ENCODE peak calls at places on chromosomes 12 and 14, in four cellular contexts. I is body of pancreas, Q is A549, N is suprapubic skin. L is an unnamed sample. For H3K4me1, the result is how much of the 10 kb centered on the place peaks cover.

GRCh38 chr12:57460457-57461325 is 1.1 kb downstream of the GLI1 start:
- DNase-seq in Q (peak), I (no peak), N (no peak), L (no peak)

GRCh38 chr12:119338593-119339363 is 4.2 kb downstream of the CCDC60 start:
- DNase-seq in Q (no peak), N (no peak), I (no peak), L (no peak)

GRCh38 chr14:22850944-22851790 is 14.8 kb downstream of the MMP14 start:
- DNase-seq in I (peak), Q (no peak), N (peak), L (peak)

GRCh38 chr14:69345402-69345801 is 52.7 kb downstream of the ERH start:
- DNase-seq in Q (no peak), I (no peak), N (no peak), L (no peak)

GRCh38 chr12:91556909-91557308 is 374.3 kb upstream of the DCN start:
- DNase-seq in Q (no peak), N (no peak), I (no peak), L (no peak)

GRCh38 chr12:76623929-76624328 is 64.4 kb upstream of the OSBPL8 start:
- DNase-seq in Q (no peak), I (no peak), N (no peak), L (no peak)

GRCh38 chr14:54881235-54881760 is 21.3 kb downstream of the GCH1 start:
- DNase-seq in I (no peak), Q (no peak), N (no peak), L (no peak)

GRCh38 chr12:40947812-40948211 is 240.3 kb upstream of the PDZRN4 start:
- DNase-seq in Q (no peak), I (no peak), N (no peak), L (no peak)

GRCh38 chr14:102770147-102770909 is 6.9 kb upstream of the TRAF3 start:
- DNase-seq in N (peak), Q (no peak), I (no peak), L (no peak)

GRCh38 chr14:34873591-34874385 is 1.4 kb downstream of the BAZ1A start:
- DNase-seq in I (peak), Q (peak), N (peak), L (peak)

GRCh38 chr14:64841772-64842490 is 37.8 kb downstream of the SPTB start:
- DNase-seq in I (no peak), Q (no peak), N (no peak), L (no peak)
- H3K4me3 ChIP-seq in I (no peak), Q (no peak), N (no peak), L (no peak)

GRCh38 chr12:1603621-1604020 is 9.2 kb upstream of the FBXL14 start:
- DNase-seq in N (no peak), I (no peak), Q (no peak), L (no peak)

GRCh38 chr12:1604464-1604863 is 10.1 kb upstream of the FBXL14 start:
- DNase-seq in I (no peak), Q (no peak), N (no peak), L (no peak)

GRCh38 chr12:1605129-1606020 is 11.0 kb upstream of the FBXL14 start:
- DNase-seq in I (peak), N (peak), Q (peak), L (peak)

GRCh38 chr12:1607940-1608782 is 13.8 kb upstream of the FBXL14 start:
- DNase-seq in I (no peak), N (no peak), Q (no peak), L (no peak)

DNA sequence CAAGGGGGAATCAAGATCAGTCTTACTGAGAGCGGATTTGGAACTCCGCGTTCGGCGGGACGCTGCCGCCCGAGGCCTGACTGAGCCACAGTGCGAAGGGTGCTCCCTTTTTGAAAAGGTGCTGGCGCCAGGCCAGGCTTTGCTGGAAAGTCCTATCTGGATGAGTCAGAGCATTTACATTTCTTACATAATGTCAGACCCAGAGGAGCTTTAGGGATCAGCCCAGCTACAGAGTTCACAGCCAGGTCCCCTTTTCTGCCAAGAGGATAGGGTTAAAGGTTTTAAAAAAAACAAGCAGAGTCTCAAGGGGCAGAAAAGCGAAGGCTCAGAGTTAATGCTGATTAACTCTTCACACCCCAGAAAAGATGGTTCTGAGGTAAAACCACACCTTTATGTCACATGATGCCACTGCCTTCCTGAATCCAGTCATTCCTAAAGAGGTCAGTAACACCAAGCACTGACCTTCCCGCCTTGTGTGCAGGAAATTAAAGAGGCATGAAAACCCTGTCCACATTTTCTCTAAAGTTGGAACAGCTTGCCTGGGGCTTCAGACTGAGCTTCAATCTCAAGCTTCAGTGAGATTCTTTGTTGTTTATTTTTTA is 11.7 kb upstream of the FBXL14 start:
- DNase-seq in N (peak), I (peak), Q (peak), L (peak)
- TF ChIP-seq POLR2A in N (no peak), I (peak), Q (peak), L (no peak)

GRCh38 chr12:48933664-48934311 is 8.5 kb upstream of the FKBP11 start:
- DNase-seq in I (no peak), Q (no peak), N (no peak), L (no peak)
- H3K4me1 ChIP-seq in I (under half), Q (under half), N (under half), L (under half)

GRCh38 chr12:117686210-117686609 is 282.6 kb downstream of the KSR2 start:
- DNase-seq in N (no peak), Q (no peak), I (no peak), L (no peak)
- H3K4me3 ChIP-seq in N (no peak), Q (peak), I (no peak), L (no peak)

DNA sequence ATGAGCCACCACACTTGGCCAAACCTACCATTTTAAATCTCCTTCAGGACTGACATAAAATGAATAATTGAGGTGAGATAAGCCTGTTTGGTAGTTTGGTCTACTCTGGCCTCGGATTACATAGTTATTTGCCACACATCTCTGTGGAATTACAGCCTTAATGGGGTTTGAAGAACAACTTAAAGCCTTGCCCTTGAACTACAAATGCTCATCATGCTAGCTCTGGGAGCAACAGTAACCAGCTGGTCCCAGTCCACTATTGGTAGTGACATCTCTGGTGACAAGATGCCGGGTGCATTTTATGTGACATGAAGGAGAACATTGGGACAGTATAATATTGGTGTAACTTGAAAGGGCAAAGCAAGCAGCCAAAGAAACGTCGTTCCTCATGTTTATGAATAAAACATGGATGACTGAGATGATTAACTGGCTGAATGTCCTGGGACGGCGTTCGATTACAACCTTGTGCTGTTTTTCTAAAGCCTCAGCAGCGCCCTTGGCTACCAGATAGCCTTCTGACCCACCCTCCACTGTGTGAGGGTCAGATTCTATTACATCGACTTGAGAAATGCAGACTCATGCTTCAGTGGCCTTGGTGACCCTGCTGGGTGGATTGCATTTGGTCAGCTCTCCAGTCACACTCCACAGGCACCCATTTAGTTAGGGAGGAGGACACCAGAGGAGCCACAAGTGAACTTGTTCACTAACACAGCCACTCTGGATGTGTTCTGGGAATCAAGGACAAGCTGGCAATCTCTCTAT is 41.5 kb downstream of the BEST3 start:
- DNase-seq in Q (no peak), N (no peak), I (no peak), L (no peak)
- TF ChIP-seq POLR2A in Q (no peak), N (no peak), I (no peak), L (no peak)

GRCh38 chr12:102616692-102617091 is 136.3 kb upstream of the IGF1 start:
- DNase-seq in I (no peak), N (no peak), Q (no peak), L (no peak)
- H3K4me1 ChIP-seq in I (under half), N (under half), Q (under half), L (under half)